ENCODE peak calls at places on chromosomes 7 and 10, in four cellular contexts. N is astrocyte of the hippocampus, V is EL, X is cardiac muscle cell. U is an unnamed sample.

GRCh38 chr7:75892634-75893272 is 13.9 kb downstream of the RHBDD2 start:
- DNase-seq in V (no peak), N (no peak), X (no peak), U (no peak)

GRCh38 chr10:4034907-4035581 is 250.0 kb upstream of the KLF6 start:
- DNase-seq in N (peak), X (no peak), V (peak), U (no peak)

GRCh38 chr10:21260060-21260792 is 265.3 kb downstream of the SKIDA1 start:
- DNase-seq in V (no peak), X (no peak), N (peak), U (peak)

GRCh38 chr7:156192921-156193320 is 380.7 kb upstream of the SHH start:
- DNase-seq in V (no peak), X (no peak), N (peak), U (no peak)

GRCh38 chr7:1692500-1693418 is 22.7 kb downstream of the ELFN1 start:
- DNase-seq in X (no peak), N (no peak), V (no peak), U (no peak)

GRCh38 chr10:12703141-12703540 is 298.4 kb downstream of the CCDC3 start:
- DNase-seq in V (peak), X (no peak), N (no peak), U (no peak)

GRCh38 chr7:140607441-140607989 is 33.1 kb downstream of the DENND2A start:
- DNase-seq in V (peak), X (no peak), N (peak), U (peak)

GRCh38 chr10:103284170-103284569 is 7.2 kb downstream of the INA start:
- DNase-seq in X (no peak), V (peak), N (no peak), U (no peak)

GRCh38 chr10:119268428-119268827 is 61.1 kb downstream of the GRK5 start:
- DNase-seq in N (no peak), X (no peak), V (no peak), U (no peak)

GRCh38 chr7:153638821-153639435 is 413.3 kb upstream of the DPP6 start:
- DNase-seq in X (no peak), N (no peak), V (no peak), U (peak)

GRCh38 chr10:42769653-42770052 is 12.9 kb upstream of the BMS1 start:
- DNase-seq in X (no peak), N (no peak), V (no peak), U (no peak)

GRCh38 chr10:69474688-69475432 is 23.6 kb downstream of the TSPAN15 start:
- DNase-seq in V (peak), N (peak), X (no peak), U (no peak)

GRCh38 chr7:126529833-126530232 is 722.9 kb downstream of the GRM8 start:
- DNase-seq in V (no peak), N (no peak), X (no peak), U (no peak)

GRCh38 chr10:123651421-123652047 is 14.6 kb upstream of the GPR26 start:
- DNase-seq in X (no peak), V (no peak), N (no peak), U (no peak)

GRCh38 chr10:89207801-89208551 is 859 bp upstream of the CH25H start:
- DNase-seq in N (peak), X (peak), V (peak), U (no peak)

GRCh38 chr10:124066744-124067714 is 26.4 kb downstream of the CHST15 start:
- DNase-seq in N (peak), X (peak), V (no peak), U (no peak)

GRCh38 chr10:132679217-132679595 is 106.7 kb downstream of the NKX6-2 start:
- DNase-seq in X (no peak), N (no peak), V (no peak), U (no peak)

GRCh38 chr10:50567384-50567783 is 56.4 kb downstream of the SGMS1 start:
- DNase-seq in N (no peak), X (no peak), V (no peak), U (peak)

GRCh38 chr10:131786756-131787605 is 113.8 kb upstream of the PPP2R2D start:
- DNase-seq in N (peak), V (peak), X (peak), U (peak)

U was measured in cerebellum.